ENCODE peak calls at places on chromosomes 4 and X, in ten cellular contexts. One of them, this sample, is unnamed.

GRCh38 chrX:110384490-110384889 is 25.8 kb downstream of the RTL9 start:
- DNase-seq in mammary epithelial cell: peak; percentile 31
- DNase-seq in IMR-90: peak; percentile 75
- DNase-seq in tibial artery: no peak
- DNase-seq in MM.1S: no peak
- DNase-seq in tibial nerve: no peak
- DNase-seq in hepatocyte: no peak
- DNase-seq in CD8-positive, alpha-beta T cell: no peak
- DNase-seq in heart right ventricle: no peak
- DNase-seq in Peyer's patch: no peak
- DNase-seq in this sample: no peak

GRCh38 chr4:113222006-113222405 is 172.6 kb downstream of the ANK2 start:
- DNase-seq in tibial artery: no peak
- DNase-seq in CD8-positive, alpha-beta T cell: no peak
- DNase-seq in hepatocyte: no peak
- DNase-seq in tibial nerve: no peak
- DNase-seq in IMR-90: peak; percentile 14
- DNase-seq in mammary epithelial cell: no peak
- DNase-seq in heart right ventricle: no peak
- DNase-seq in MM.1S: no peak
- DNase-seq in Peyer's patch: no peak
- DNase-seq in this sample: no peak

GRCh38 chr4:100240008-100240407 is 49.7 kb upstream of the DDIT4L start:
- DNase-seq in tibial artery: no peak
- DNase-seq in CD8-positive, alpha-beta T cell: no peak
- DNase-seq in hepatocyte: no peak
- DNase-seq in heart right ventricle: peak; percentile 10
- DNase-seq in Peyer's patch: no peak
- DNase-seq in mammary epithelial cell: no peak
- DNase-seq in tibial nerve: no peak
- DNase-seq in MM.1S: peak; percentile 10
- DNase-seq in IMR-90: no peak
- DNase-seq in this sample: no peak

GRCh38 chr4:10667651-10668341 is 16.8 kb downstream of the CLNK start:
- DNase-seq in CD8-positive, alpha-beta T cell: no peak
- DNase-seq in heart right ventricle: no peak
- DNase-seq in mammary epithelial cell: no peak
- DNase-seq in Peyer's patch: no peak
- DNase-seq in tibial artery: no peak
- DNase-seq in tibial nerve: no peak
- DNase-seq in MM.1S: no peak
- DNase-seq in hepatocyte: no peak
- DNase-seq in IMR-90: no peak
- DNase-seq in this sample: no peak

GRCh38 chr4:39134674-39135073 is 47.7 kb upstream of the WDR19 start:
- DNase-seq in hepatocyte: peak; percentile 4
- DNase-seq in IMR-90: peak; percentile 1
- DNase-seq in tibial artery: no peak
- DNase-seq in heart right ventricle: no peak
- DNase-seq in mammary epithelial cell: no peak
- DNase-seq in Peyer's patch: no peak
- DNase-seq in CD8-positive, alpha-beta T cell: no peak
- DNase-seq in MM.1S: peak; percentile 58
- DNase-seq in tibial nerve: no peak
- DNase-seq in this sample: no peak

GRCh38 chr4:155571184-155571944 is 95.3 kb upstream of the GUCY1A1 start:
- DNase-seq in hepatocyte: no peak
- DNase-seq in MM.1S: no peak
- DNase-seq in tibial artery: no peak
- DNase-seq in mammary epithelial cell: no peak
- DNase-seq in IMR-90: no peak
- DNase-seq in tibial nerve: no peak
- DNase-seq in CD8-positive, alpha-beta T cell: no peak
- DNase-seq in heart right ventricle: no peak
- DNase-seq in Peyer's patch: no peak
- DNase-seq in this sample: no peak

GRCh38 chr4:139167774-139168444 is 9.1 kb downstream of the ELF2 start:
- DNase-seq in tibial nerve: no peak
- DNase-seq in heart right ventricle: no peak
- DNase-seq in Peyer's patch: no peak
- DNase-seq in IMR-90: peak; percentile 68
- DNase-seq in CD8-positive, alpha-beta T cell: no peak
- DNase-seq in MM.1S: peak; percentile 37
- DNase-seq in mammary epithelial cell: peak; percentile 94
- DNase-seq in hepatocyte: peak; percentile 54
- DNase-seq in tibial artery: no peak
- DNase-seq in this sample: no peak

GRCh38 chr4:88818650-88819470 is 121.2 kb upstream of the NAP1L5 start:
- DNase-seq in CD8-positive, alpha-beta T cell: peak; percentile 45
- DNase-seq in tibial nerve: no peak
- DNase-seq in MM.1S: peak; percentile 48
- DNase-seq in IMR-90: peak; percentile 59
- DNase-seq in Peyer's patch: no peak
- DNase-seq in heart right ventricle: no peak
- DNase-seq in hepatocyte: peak; percentile 56
- DNase-seq in tibial artery: peak; percentile 47
- DNase-seq in mammary epithelial cell: peak; percentile 52
- DNase-seq in this sample: peak; percentile 36

GRCh38 chr4:77052352-77052751 is 23.4 kb downstream of the CCNI start:
- DNase-seq in IMR-90: peak; percentile 69
- DNase-seq in heart right ventricle: peak; percentile 31
- DNase-seq in MM.1S: peak; percentile 46
- DNase-seq in Peyer's patch: peak; percentile 70
- DNase-seq in tibial artery: no peak
- DNase-seq in CD8-positive, alpha-beta T cell: peak; percentile 73
- DNase-seq in hepatocyte: peak; percentile 63
- DNase-seq in tibial nerve: no peak
- DNase-seq in mammary epithelial cell: peak; percentile 46
- DNase-seq in this sample: peak; percentile 42

GRCh38 chr4:153403761-153404160 is 59.3 kb downstream of the MND1 start:
- DNase-seq in CD8-positive, alpha-beta T cell: no peak
- DNase-seq in tibial nerve: no peak
- DNase-seq in IMR-90: peak; percentile 21
- DNase-seq in Peyer's patch: no peak
- DNase-seq in heart right ventricle: no peak
- DNase-seq in hepatocyte: no peak
- DNase-seq in tibial artery: no peak
- DNase-seq in MM.1S: no peak
- DNase-seq in mammary epithelial cell: no peak
- DNase-seq in this sample: no peak

GRCh38 chr4:153973942-153974341 is 185.1 kb upstream of the SFRP2 start:
- DNase-seq in mammary epithelial cell: no peak
- DNase-seq in IMR-90: no peak
- DNase-seq in heart right ventricle: no peak
- DNase-seq in Peyer's patch: no peak
- DNase-seq in tibial nerve: no peak
- DNase-seq in CD8-positive, alpha-beta T cell: no peak
- DNase-seq in MM.1S: no peak
- DNase-seq in tibial artery: no peak
- DNase-seq in hepatocyte: no peak
- DNase-seq in this sample: no peak

GRCh38 chr4:147782087-147782781 is 50.3 kb downstream of the ARHGAP10 start:
- DNase-seq in tibial artery: no peak
- DNase-seq in Peyer's patch: no peak
- DNase-seq in tibial nerve: no peak
- DNase-seq in IMR-90: peak; percentile 70
- DNase-seq in CD8-positive, alpha-beta T cell: no peak
- DNase-seq in hepatocyte: peak; percentile 10
- DNase-seq in heart right ventricle: no peak
- DNase-seq in MM.1S: no peak
- DNase-seq in mammary epithelial cell: no peak
- DNase-seq in this sample: no peak

GRCh38 chrX:112668476-112669404 is 11.0 kb downstream of the LHFPL1 start:
- DNase-seq in tibial nerve: no peak
- DNase-seq in tibial artery: no peak
- DNase-seq in IMR-90: no peak
- DNase-seq in hepatocyte: no peak
- DNase-seq in CD8-positive, alpha-beta T cell: no peak
- DNase-seq in mammary epithelial cell: no peak
- DNase-seq in Peyer's patch: no peak
- DNase-seq in heart right ventricle: no peak
- DNase-seq in MM.1S: no peak
- DNase-seq in this sample: no peak

GRCh38 chr4:138405439-138405838 is 163.3 kb upstream of the SLC7A11 start:
- DNase-seq in hepatocyte: peak; percentile 17
- DNase-seq in tibial artery: no peak
- DNase-seq in Peyer's patch: no peak
- DNase-seq in IMR-90: peak; percentile 7
- DNase-seq in heart right ventricle: no peak
- DNase-seq in tibial nerve: no peak
- DNase-seq in CD8-positive, alpha-beta T cell: no peak
- DNase-seq in MM.1S: peak; percentile 73
- DNase-seq in mammary epithelial cell: peak; percentile 63
- DNase-seq in this sample: no peak

GRCh38 chr4:72374156-72374555 is 194.9 kb downstream of the ADAMTS3 start:
- DNase-seq in tibial artery: no peak
- DNase-seq in IMR-90: no peak
- DNase-seq in Peyer's patch: no peak
- DNase-seq in MM.1S: no peak
- DNase-seq in CD8-positive, alpha-beta T cell: no peak
- DNase-seq in heart right ventricle: no peak
- DNase-seq in tibial nerve: no peak
- DNase-seq in hepatocyte: no peak
- DNase-seq in mammary epithelial cell: no peak
- DNase-seq in this sample: no peak

GRCh38 chr4:128228021-128228571 is 59.5 kb downstream of the PGRMC2 start:
- DNase-seq in CD8-positive, alpha-beta T cell: no peak
- DNase-seq in hepatocyte: no peak
- DNase-seq in mammary epithelial cell: no peak
- DNase-seq in tibial artery: no peak
- DNase-seq in IMR-90: no peak
- DNase-seq in Peyer's patch: no peak
- DNase-seq in tibial nerve: no peak
- DNase-seq in heart right ventricle: no peak
- DNase-seq in MM.1S: no peak
- DNase-seq in this sample: no peak

GRCh38 chr4:52028970-52029369 is 8.8 kb upstream of the LRRC66 start:
- DNase-seq in Peyer's patch: no peak
- DNase-seq in hepatocyte: no peak
- DNase-seq in tibial artery: no peak
- DNase-seq in mammary epithelial cell: peak; percentile 72
- DNase-seq in heart right ventricle: no peak
- DNase-seq in IMR-90: peak; percentile 79
- DNase-seq in tibial nerve: no peak
- DNase-seq in CD8-positive, alpha-beta T cell: no peak
- DNase-seq in MM.1S: no peak
- DNase-seq in this sample: no peak
- H3K27ac ChIP-seq in Peyer's patch: no peak overlapping the region
- H3K27ac ChIP-seq in hepatocyte: no peak overlapping the region
- H3K27ac ChIP-seq in tibial artery: no peak overlapping the region
- H3K27ac ChIP-seq in mammary epithelial cell: no peak overlapping the region
- H3K27ac ChIP-seq in heart right ventricle: no peak overlapping the region
- H3K27ac ChIP-seq in IMR-90: no peak overlapping the region
- H3K27ac ChIP-seq in tibial nerve: no peak overlapping the region
- H3K27ac ChIP-seq in CD8-positive, alpha-beta T cell: no peak overlapping the region
- H3K27ac ChIP-seq in MM.1S: no peak overlapping the region
- H3K27ac ChIP-seq in this sample: no peak overlapping the region

GRCh38 chr4:142440093-142440492 is 406.0 kb downstream of the INPP4B start:
- DNase-seq in IMR-90: peak; percentile 29
- DNase-seq in tibial artery: no peak
- DNase-seq in heart right ventricle: no peak
- DNase-seq in Peyer's patch: no peak
- DNase-seq in hepatocyte: no peak
- DNase-seq in tibial nerve: no peak
- DNase-seq in mammary epithelial cell: no peak
- DNase-seq in MM.1S: no peak
- DNase-seq in CD8-positive, alpha-beta T cell: no peak
- DNase-seq in this sample: no peak

GRCh38 chr4:142446965-142447474 is 399.1 kb downstream of the INPP4B start:
- DNase-seq in hepatocyte: no peak
- DNase-seq in tibial nerve: no peak
- DNase-seq in IMR-90: no peak
- DNase-seq in tibial artery: no peak
- DNase-seq in heart right ventricle: no peak
- DNase-seq in mammary epithelial cell: no peak
- DNase-seq in Peyer's patch: no peak
- DNase-seq in CD8-positive, alpha-beta T cell: no peak
- DNase-seq in MM.1S: no peak
- DNase-seq in this sample: no peak

GRCh38 chr4:142443469-142443868 is 402.6 kb downstream of the INPP4B start:
- DNase-seq in hepatocyte: no peak
- DNase-seq in MM.1S: no peak
- DNase-seq in heart right ventricle: no peak
- DNase-seq in tibial nerve: no peak
- DNase-seq in tibial artery: no peak
- DNase-seq in CD8-positive, alpha-beta T cell: no peak
- DNase-seq in Peyer's patch: no peak
- DNase-seq in mammary epithelial cell: no peak
- DNase-seq in IMR-90: no peak
- DNase-seq in this sample: no peak
- TF ChIP-seq CTCF in hepatocyte: no peak
- TF ChIP-seq CTCF in MM.1S: no peak
- TF ChIP-seq CTCF in heart right ventricle: no peak
- TF ChIP-seq CTCF in tibial nerve: no peak
- TF ChIP-seq CTCF in tibial artery: no peak
- TF ChIP-seq CTCF in CD8-positive, alpha-beta T cell: no peak
- TF ChIP-seq CTCF in Peyer's patch: no peak
- TF ChIP-seq CTCF in mammary epithelial cell: no peak
- TF ChIP-seq CTCF in IMR-90: no peak
- TF ChIP-seq CTCF in this sample: no peak

GRCh38 chr4:4752576-4753401 is 106.7 kb upstream of the MSX1 start:
- DNase-seq in tibial nerve: no peak
- DNase-seq in mammary epithelial cell: no peak
- DNase-seq in CD8-positive, alpha-beta T cell: no peak
- DNase-seq in IMR-90: no peak
- DNase-seq in Peyer's patch: no peak
- DNase-seq in MM.1S: no peak
- DNase-seq in tibial artery: no peak
- DNase-seq in hepatocyte: no peak
- DNase-seq in heart right ventricle: no peak
- DNase-seq in this sample: no peak
- H3K27me3 ChIP-seq in tibial nerve: no peaks in the 10 kb centered on the region
- H3K27me3 ChIP-seq in mammary epithelial cell: no peaks in the 10 kb centered on the region
- H3K27me3 ChIP-seq in CD8-positive, alpha-beta T cell: no peaks in the 10 kb centered on the region
- H3K27me3 ChIP-seq in IMR-90: peaks cover 30% of the 10 kb centered on the region
- H3K27me3 ChIP-seq in Peyer's patch: no peaks in the 10 kb centered on the region
- H3K27me3 ChIP-seq in MM.1S: no peaks in the 10 kb centered on the region
- H3K27me3 ChIP-seq in tibial artery: peaks cover 13% of the 10 kb centered on the region
- H3K27me3 ChIP-seq in hepatocyte: no peaks in the 10 kb centered on the region
- H3K27me3 ChIP-seq in heart right ventricle: peaks cover 39% of the 10 kb centered on the region
- H3K27me3 ChIP-seq in this sample: no peaks in the 10 kb centered on the region

DNA sequence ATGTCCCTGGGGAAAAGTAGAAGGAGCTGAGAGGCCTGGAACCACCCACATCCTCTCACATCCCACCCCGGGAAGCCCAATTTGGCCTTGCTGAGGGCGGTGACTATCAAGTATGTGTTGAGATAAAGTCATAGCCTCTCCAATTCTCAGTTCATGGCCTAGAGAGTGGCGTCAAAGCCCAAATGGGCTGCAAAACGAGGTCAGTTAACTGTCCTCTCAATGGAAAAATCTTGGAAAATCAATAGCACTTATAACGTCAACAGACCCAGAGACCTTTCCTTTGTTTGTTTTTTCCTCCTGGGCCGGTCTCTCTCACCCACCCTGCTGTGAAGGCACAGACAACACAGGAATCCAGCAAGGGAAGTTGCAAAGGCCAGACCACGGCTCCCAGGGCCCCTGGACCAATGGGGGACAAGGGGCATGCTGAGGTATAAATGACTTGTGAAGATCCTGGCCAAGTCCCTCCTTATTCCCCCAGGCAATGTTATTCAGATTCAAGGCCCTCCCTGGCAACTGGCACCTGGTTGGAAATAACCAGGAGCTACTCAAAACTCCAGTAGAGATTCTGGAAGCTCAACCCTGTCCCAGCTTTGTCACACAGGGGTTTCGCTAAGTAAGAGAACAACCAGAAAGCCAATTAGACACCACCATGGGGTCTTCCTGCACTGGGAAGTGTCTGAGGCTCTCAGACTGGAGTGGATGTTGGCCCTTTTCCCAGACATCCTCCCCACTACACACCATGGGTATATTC is 38.6 kb downstream of the TSC22D3 start:
- DNase-seq in tibial nerve: no peak
- DNase-seq in CD8-positive, alpha-beta T cell: no peak
- DNase-seq in heart right ventricle: peak; percentile 38
- DNase-seq in mammary epithelial cell: no peak
- DNase-seq in hepatocyte: no peak
- DNase-seq in IMR-90: no peak
- DNase-seq in tibial artery: no peak
- DNase-seq in MM.1S: no peak
- DNase-seq in Peyer's patch: no peak
- DNase-seq in this sample: no peak
- H3K27ac ChIP-seq in tibial nerve: peak overlapping the region; percentile 67
- H3K27ac ChIP-seq in CD8-positive, alpha-beta T cell: no peak overlapping the region
- H3K27ac ChIP-seq in heart right ventricle: peak overlapping the region; percentile 76
- H3K27ac ChIP-seq in mammary epithelial cell: no peak overlapping the region
- H3K27ac ChIP-seq in hepatocyte: peak overlapping the region; percentile 47
- H3K27ac ChIP-seq in IMR-90: no peak overlapping the region
- H3K27ac ChIP-seq in tibial artery: peak overlapping the region; percentile 51
- H3K27ac ChIP-seq in MM.1S: no peak overlapping the region
- H3K27ac ChIP-seq in Peyer's patch: no peak overlapping the region
- H3K27ac ChIP-seq in this sample: peak overlapping the region; percentile 25